ENCODE peak calls at places on chromosomes 6 and 20, in four cellular contexts. One of them, this sample, is unnamed.

GRCh38 chr20:8254911-8255582 is 123.0 kb downstream of the PLCB1 start:
- DNase-seq in cardiac fibroblast: peak
- DNase-seq in astrocyte of the spinal cord: peak
- DNase-seq in astrocyte of the cerebellum: no peak
- DNase-seq in this sample: no peak

GRCh38 chr20:14919473-14920157 is 582.2 kb upstream of the FLRT3 start:
- DNase-seq in cardiac fibroblast: no peak
- DNase-seq in astrocyte of the spinal cord: no peak
- DNase-seq in astrocyte of the cerebellum: no peak
- DNase-seq in this sample: no peak

GRCh38 chr6:14930366-14930989 is 315.4 kb upstream of the JARID2 start:
- DNase-seq in cardiac fibroblast: no peak
- DNase-seq in astrocyte of the spinal cord: no peak
- DNase-seq in astrocyte of the cerebellum: no peak
- DNase-seq in this sample: no peak

GRCh38 chr6:152748843-152749242 is 1.8 kb upstream of the VIP start:
- DNase-seq in cardiac fibroblast: peak
- DNase-seq in astrocyte of the spinal cord: peak
- DNase-seq in astrocyte of the cerebellum: no peak
- DNase-seq in this sample: no peak

GRCh38 chr6:95087394-95088097 is 489.8 kb upstream of the MANEA start:
- DNase-seq in cardiac fibroblast: peak
- DNase-seq in astrocyte of the spinal cord: peak
- DNase-seq in astrocyte of the cerebellum: peak
- DNase-seq in this sample: no peak

GRCh38 chr20:47502801-47503239 is 1.1 kb downstream of the NCOA3 start:
- DNase-seq in cardiac fibroblast: peak
- DNase-seq in astrocyte of the spinal cord: peak
- DNase-seq in astrocyte of the cerebellum: peak
- DNase-seq in this sample: no peak

GRCh38 chr20:46631874-46632446 is 19.3 kb downstream of the SLC13A3 start:
- DNase-seq in cardiac fibroblast: no peak
- DNase-seq in astrocyte of the spinal cord: no peak
- DNase-seq in astrocyte of the cerebellum: no peak
- DNase-seq in this sample: no peak

GRCh38 chr6:169051371-169051770 is 202.3 kb downstream of the THBS2 start:
- DNase-seq in cardiac fibroblast: no peak
- DNase-seq in astrocyte of the spinal cord: no peak
- DNase-seq in astrocyte of the cerebellum: no peak
- DNase-seq in this sample: no peak

GRCh38 chr6:160005211-160005610 is 36.3 kb downstream of the IGF2R start:
- DNase-seq in cardiac fibroblast: no peak
- DNase-seq in astrocyte of the spinal cord: no peak
- DNase-seq in astrocyte of the cerebellum: no peak
- DNase-seq in this sample: no peak

GRCh38 chr6:168007592-168008338 is 10.3 kb downstream of the KIF25 start:
- DNase-seq in cardiac fibroblast: peak
- DNase-seq in astrocyte of the spinal cord: peak
- DNase-seq in astrocyte of the cerebellum: peak
- DNase-seq in this sample: peak

GRCh38 chr20:53623454-53624206 is 30.0 kb upstream of the ZNF217 start:
- DNase-seq in cardiac fibroblast: peak
- DNase-seq in astrocyte of the spinal cord: peak
- DNase-seq in astrocyte of the cerebellum: no peak
- DNase-seq in this sample: no peak

GRCh38 chr6:108448481-108448880 is 112.2 kb upstream of the FOXO3 start:
- DNase-seq in cardiac fibroblast: no peak
- DNase-seq in astrocyte of the spinal cord: no peak
- DNase-seq in astrocyte of the cerebellum: no peak
- DNase-seq in this sample: no peak

GRCh38 chr20:420721-421574 is 12.8 kb downstream of the RBCK1 start:
- DNase-seq in cardiac fibroblast: no peak
- DNase-seq in astrocyte of the spinal cord: no peak
- DNase-seq in astrocyte of the cerebellum: no peak
- DNase-seq in this sample: no peak

GRCh38 chr20:45279992-45280391 is 25.6 kb upstream of the SLPI start:
- DNase-seq in cardiac fibroblast: no peak
- DNase-seq in astrocyte of the spinal cord: no peak
- DNase-seq in astrocyte of the cerebellum: no peak
- DNase-seq in this sample: no peak

GRCh38 chr6:34018961-34019606 is 126.8 kb downstream of the GRM4 start:
- DNase-seq in cardiac fibroblast: no peak
- DNase-seq in astrocyte of the spinal cord: no peak
- DNase-seq in astrocyte of the cerebellum: no peak
- DNase-seq in this sample: no peak

GRCh38 chr20:13995086-13995665 is at the start of gene MACROD2:
- DNase-seq in cardiac fibroblast: peak
- DNase-seq in astrocyte of the spinal cord: peak
- DNase-seq in astrocyte of the cerebellum: peak
- DNase-seq in this sample: peak

GRCh38 chr6:150560884-150561219 is 38.8 kb upstream of the PLEKHG1 start:
- DNase-seq in cardiac fibroblast: no peak
- DNase-seq in astrocyte of the spinal cord: no peak
- DNase-seq in astrocyte of the cerebellum: no peak
- DNase-seq in this sample: no peak

GRCh38 chr6:39209360-39209811 is 19.9 kb downstream of the KCNK5 start:
- DNase-seq in cardiac fibroblast: no peak
- DNase-seq in astrocyte of the spinal cord: no peak
- DNase-seq in astrocyte of the cerebellum: no peak
- DNase-seq in this sample: no peak

GRCh38 chr20:38272961-38273360 is 12.4 kb upstream of the KIAA1755 start:
- DNase-seq in cardiac fibroblast: peak
- DNase-seq in astrocyte of the spinal cord: peak
- DNase-seq in astrocyte of the cerebellum: no peak
- DNase-seq in this sample: no peak

GRCh38 chr6:35463292-35463691 is 4.9 kb upstream of the RPL10A start:
- DNase-seq in cardiac fibroblast: no peak
- DNase-seq in astrocyte of the spinal cord: no peak
- DNase-seq in astrocyte of the cerebellum: no peak
- DNase-seq in this sample: no peak

GRCh38 chr6:168703970-168704369 is 263.0 kb downstream of the SMOC2 start:
- DNase-seq in cardiac fibroblast: no peak
- DNase-seq in astrocyte of the spinal cord: no peak
- DNase-seq in astrocyte of the cerebellum: no peak
- DNase-seq in this sample: no peak

GRCh38 chr6:71250050-71250689 is 38.4 kb upstream of the OGFRL1 start:
- DNase-seq in cardiac fibroblast: peak
- DNase-seq in astrocyte of the spinal cord: peak
- DNase-seq in astrocyte of the cerebellum: peak
- DNase-seq in this sample: peak

GRCh38 chr6:25652007-25652515 is at the start of gene SCGN:
- DNase-seq in cardiac fibroblast: peak
- DNase-seq in astrocyte of the spinal cord: peak
- DNase-seq in astrocyte of the cerebellum: peak
- DNase-seq in this sample: no peak

GRCh38 chr20:9686866-9687265 is 152.0 kb downstream of the PAK5 start:
- DNase-seq in cardiac fibroblast: no peak
- DNase-seq in astrocyte of the spinal cord: no peak
- DNase-seq in astrocyte of the cerebellum: no peak
- DNase-seq in this sample: no peak

GRCh38 chr20:22507240-22507961 is 77.0 kb downstream of the FOXA2 start:
- DNase-seq in cardiac fibroblast: no peak
- DNase-seq in astrocyte of the spinal cord: no peak
- DNase-seq in astrocyte of the cerebellum: no peak
- DNase-seq in this sample: no peak

GRCh38 chr20:62305149-62305764 is 2.5 kb downstream of the ADRM1 start:
- DNase-seq in cardiac fibroblast: peak
- DNase-seq in astrocyte of the spinal cord: no peak
- DNase-seq in astrocyte of the cerebellum: no peak
- DNase-seq in this sample: no peak

GRCh38 chr6:169852504-169853195 is 101.2 kb downstream of the ERMARD start:
- DNase-seq in cardiac fibroblast: no peak
- DNase-seq in astrocyte of the spinal cord: no peak
- DNase-seq in astrocyte of the cerebellum: no peak
- DNase-seq in this sample: no peak

GRCh38 chr6:12578751-12579150 is 137.8 kb upstream of the PHACTR1 start:
- DNase-seq in cardiac fibroblast: peak
- DNase-seq in astrocyte of the spinal cord: peak
- DNase-seq in astrocyte of the cerebellum: no peak
- DNase-seq in this sample: no peak

GRCh38 chr20:49675368-49676151 is 38.1 kb downstream of the B4GALT5 start:
- DNase-seq in cardiac fibroblast: peak
- DNase-seq in astrocyte of the spinal cord: no peak
- DNase-seq in astrocyte of the cerebellum: no peak
- DNase-seq in this sample: no peak

GRCh38 chr6:157556671-157557430 is 175.9 kb downstream of the ZDHHC14 start:
- DNase-seq in cardiac fibroblast: no peak
- DNase-seq in astrocyte of the spinal cord: no peak
- DNase-seq in astrocyte of the cerebellum: no peak
- DNase-seq in this sample: no peak

GRCh38 chr6:125296461-125296860 is 5.3 kb downstream of the HDDC2 start:
- DNase-seq in cardiac fibroblast: no peak
- DNase-seq in astrocyte of the spinal cord: peak
- DNase-seq in astrocyte of the cerebellum: no peak
- DNase-seq in this sample: no peak

GRCh38 chr6:149830731-149831379 is 33.3 kb downstream of the LRP11 start:
- DNase-seq in cardiac fibroblast: peak
- DNase-seq in astrocyte of the spinal cord: peak
- DNase-seq in astrocyte of the cerebellum: no peak
- DNase-seq in this sample: no peak

GRCh38 chr6:63440594-63440993 is 120.8 kb upstream of the LGSN start:
- DNase-seq in cardiac fibroblast: no peak
- DNase-seq in astrocyte of the spinal cord: no peak
- DNase-seq in astrocyte of the cerebellum: no peak
- DNase-seq in this sample: no peak

GRCh38 chr6:3693879-3694278 is 57.6 kb downstream of the PXDC1 start:
- DNase-seq in cardiac fibroblast: no peak
- DNase-seq in astrocyte of the spinal cord: peak
- DNase-seq in astrocyte of the cerebellum: no peak
- DNase-seq in this sample: no peak

GRCh38 chr6:85472744-85473143 is 22.9 kb downstream of the NT5E start:
- DNase-seq in cardiac fibroblast: peak
- DNase-seq in astrocyte of the spinal cord: no peak
- DNase-seq in astrocyte of the cerebellum: no peak
- DNase-seq in this sample: peak

GRCh38 chr6:85479221-85479620 is 29.3 kb downstream of the NT5E start:
- DNase-seq in cardiac fibroblast: no peak
- DNase-seq in astrocyte of the spinal cord: no peak
- DNase-seq in astrocyte of the cerebellum: no peak
- DNase-seq in this sample: no peak

GRCh38 chr6:85482206-85483040 is 32.5 kb downstream of the NT5E start:
- DNase-seq in cardiac fibroblast: peak
- DNase-seq in astrocyte of the spinal cord: no peak
- DNase-seq in astrocyte of the cerebellum: no peak
- DNase-seq in this sample: no peak

GRCh38 chr6:85473748-85474147 is 23.9 kb downstream of the NT5E start:
- DNase-seq in cardiac fibroblast: no peak
- DNase-seq in astrocyte of the spinal cord: no peak
- DNase-seq in astrocyte of the cerebellum: no peak
- DNase-seq in this sample: no peak

GRCh38 chr6:85476532-85476931 is 26.6 kb downstream of the NT5E start:
- DNase-seq in cardiac fibroblast: no peak
- DNase-seq in astrocyte of the spinal cord: no peak
- DNase-seq in astrocyte of the cerebellum: no peak
- DNase-seq in this sample: no peak
- TF ChIP-seq CTCF in cardiac fibroblast: no peak
- TF ChIP-seq CTCF in astrocyte of the spinal cord: no peak
- TF ChIP-seq CTCF in astrocyte of the cerebellum: no peak
- TF ChIP-seq CTCF in this sample: no peak

DNA sequence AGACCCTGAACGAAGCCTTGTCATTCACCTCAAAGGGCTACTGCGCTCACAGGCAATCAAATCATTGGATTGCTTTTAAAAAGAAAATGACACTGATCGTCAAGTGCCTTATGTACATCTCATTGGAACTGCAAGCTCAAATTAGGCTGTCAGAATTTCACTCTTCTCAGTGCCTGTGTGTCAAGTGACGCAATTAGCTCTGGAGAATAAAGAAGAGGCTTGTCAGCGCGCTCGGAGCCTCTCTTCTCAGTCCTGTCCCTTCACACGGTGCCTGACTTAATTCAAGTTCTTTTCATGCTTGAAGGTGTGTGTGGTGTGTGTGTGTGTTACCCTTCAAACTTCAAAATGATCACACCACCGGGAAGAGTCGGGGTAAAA is 77.1 kb downstream of the C6orf118 start:
- DNase-seq in cardiac fibroblast: no peak
- DNase-seq in astrocyte of the spinal cord: no peak
- DNase-seq in astrocyte of the cerebellum: no peak
- DNase-seq in this sample: no peak
- H3K4me3 ChIP-seq in cardiac fibroblast: no peak
- H3K4me3 ChIP-seq in astrocyte of the spinal cord: no peak
- H3K4me3 ChIP-seq in astrocyte of the cerebellum: no peak
- H3K4me3 ChIP-seq in this sample: no peak

GRCh38 chr20:51886891-51887608 is 84.7 kb upstream of the SALL4 start:
- DNase-seq in cardiac fibroblast: no peak
- DNase-seq in astrocyte of the spinal cord: no peak
- DNase-seq in astrocyte of the cerebellum: no peak
- DNase-seq in this sample: no peak
- TF ChIP-seq CTCF in cardiac fibroblast: no peak
- TF ChIP-seq CTCF in astrocyte of the spinal cord: no peak
- TF ChIP-seq CTCF in astrocyte of the cerebellum: no peak
- TF ChIP-seq CTCF in this sample: no peak

GRCh38 chr20:43560974-43561373 is 2.1 kb downstream of the SGK2 start:
- DNase-seq in cardiac fibroblast: no peak
- DNase-seq in astrocyte of the spinal cord: no peak
- DNase-seq in astrocyte of the cerebellum: no peak
- DNase-seq in this sample: no peak
- H3K4me3 ChIP-seq in cardiac fibroblast: no peak
- H3K4me3 ChIP-seq in astrocyte of the spinal cord: no peak
- H3K4me3 ChIP-seq in astrocyte of the cerebellum: no peak
- H3K4me3 ChIP-seq in this sample: no peak

This sample was measured in AG04449.